ENCODE peak calls at places on chromosomes 12 and 14, in six cellular contexts. One of them, this sample, is unnamed.

GRCh38 chr14:23694085-23694975 is 58.2 kb downstream of the DHRS2 start:
- DNase-seq in activated naive CD8-positive, alpha-beta T cell treated with anti-CD3 and anti-CD28 coated beads, Interleukin-2, amount 50 U/mL, for 24 hours: no peak
- DNase-seq in stimulated activated effector memory CD8-positive, alpha-beta T cell treated with anti-CD3 and anti-CD28 coated beads, Interleukin-12 subunit alpha, Interleukin-12 subunit beta, amount 100 ng/mL, for 72 hours: peak; percentile 40
- DNase-seq in omental fat pad: no peak
- DNase-seq in dermis microvascular lymphatic vessel endothelial cell: no peak
- DNase-seq in naive B cell: no peak
- DNase-seq in this sample: no peak

GRCh38 chr12:131432532-131433260 is 278.2 kb upstream of the SFSWAP start:
- DNase-seq in activated naive CD8-positive, alpha-beta T cell treated with anti-CD3 and anti-CD28 coated beads, Interleukin-2, amount 50 U/mL, for 24 hours: no peak
- DNase-seq in stimulated activated effector memory CD8-positive, alpha-beta T cell treated with anti-CD3 and anti-CD28 coated beads, Interleukin-12 subunit alpha, Interleukin-12 subunit beta, amount 100 ng/mL, for 72 hours: no peak
- DNase-seq in omental fat pad: no peak
- DNase-seq in dermis microvascular lymphatic vessel endothelial cell: no peak
- DNase-seq in naive B cell: no peak
- DNase-seq in this sample: no peak

GRCh38 chr12:113480336-113480688 is 8.6 kb upstream of the LHX5 start:
- DNase-seq in activated naive CD8-positive, alpha-beta T cell treated with anti-CD3 and anti-CD28 coated beads, Interleukin-2, amount 50 U/mL, for 24 hours: no peak
- DNase-seq in stimulated activated effector memory CD8-positive, alpha-beta T cell treated with anti-CD3 and anti-CD28 coated beads, Interleukin-12 subunit alpha, Interleukin-12 subunit beta, amount 100 ng/mL, for 72 hours: no peak
- DNase-seq in omental fat pad: no peak
- DNase-seq in dermis microvascular lymphatic vessel endothelial cell: no peak
- DNase-seq in naive B cell: no peak
- DNase-seq in this sample: no peak

GRCh38 chr12:118356809-118357326 is 15.8 kb downstream of the TAOK3 start:
- DNase-seq in activated naive CD8-positive, alpha-beta T cell treated with anti-CD3 and anti-CD28 coated beads, Interleukin-2, amount 50 U/mL, for 24 hours: no peak
- DNase-seq in stimulated activated effector memory CD8-positive, alpha-beta T cell treated with anti-CD3 and anti-CD28 coated beads, Interleukin-12 subunit alpha, Interleukin-12 subunit beta, amount 100 ng/mL, for 72 hours: no peak
- DNase-seq in omental fat pad: no peak
- DNase-seq in dermis microvascular lymphatic vessel endothelial cell: no peak
- DNase-seq in naive B cell: no peak
- DNase-seq in this sample: no peak

GRCh38 chr12:123243851-123244250 is 10.6 kb downstream of the MTRFR start:
- DNase-seq in activated naive CD8-positive, alpha-beta T cell treated with anti-CD3 and anti-CD28 coated beads, Interleukin-2, amount 50 U/mL, for 24 hours: no peak
- DNase-seq in stimulated activated effector memory CD8-positive, alpha-beta T cell treated with anti-CD3 and anti-CD28 coated beads, Interleukin-12 subunit alpha, Interleukin-12 subunit beta, amount 100 ng/mL, for 72 hours: no peak
- DNase-seq in omental fat pad: no peak
- DNase-seq in dermis microvascular lymphatic vessel endothelial cell: no peak
- DNase-seq in naive B cell: no peak
- DNase-seq in this sample: no peak

GRCh38 chr14:84410344-84410743 is 1119.6 kb upstream of the FLRT2 start:
- DNase-seq in activated naive CD8-positive, alpha-beta T cell treated with anti-CD3 and anti-CD28 coated beads, Interleukin-2, amount 50 U/mL, for 24 hours: no peak
- DNase-seq in stimulated activated effector memory CD8-positive, alpha-beta T cell treated with anti-CD3 and anti-CD28 coated beads, Interleukin-12 subunit alpha, Interleukin-12 subunit beta, amount 100 ng/mL, for 72 hours: no peak
- DNase-seq in omental fat pad: no peak
- DNase-seq in dermis microvascular lymphatic vessel endothelial cell: no peak
- DNase-seq in naive B cell: no peak
- DNase-seq in this sample: no peak

GRCh38 chr12:113297214-113297587 is 37.7 kb downstream of the SLC8B1 start:
- DNase-seq in activated naive CD8-positive, alpha-beta T cell treated with anti-CD3 and anti-CD28 coated beads, Interleukin-2, amount 50 U/mL, for 24 hours: no peak
- DNase-seq in stimulated activated effector memory CD8-positive, alpha-beta T cell treated with anti-CD3 and anti-CD28 coated beads, Interleukin-12 subunit alpha, Interleukin-12 subunit beta, amount 100 ng/mL, for 72 hours: no peak
- DNase-seq in omental fat pad: no peak
- DNase-seq in dermis microvascular lymphatic vessel endothelial cell: no peak
- DNase-seq in naive B cell: no peak
- DNase-seq in this sample: no peak

GRCh38 chr14:31945074-31945613 is 132.0 kb upstream of the ARHGAP5 start:
- DNase-seq in activated naive CD8-positive, alpha-beta T cell treated with anti-CD3 and anti-CD28 coated beads, Interleukin-2, amount 50 U/mL, for 24 hours: no peak
- DNase-seq in stimulated activated effector memory CD8-positive, alpha-beta T cell treated with anti-CD3 and anti-CD28 coated beads, Interleukin-12 subunit alpha, Interleukin-12 subunit beta, amount 100 ng/mL, for 72 hours: no peak
- DNase-seq in omental fat pad: no peak
- DNase-seq in dermis microvascular lymphatic vessel endothelial cell: no peak
- DNase-seq in naive B cell: peak; percentile 31
- DNase-seq in this sample: peak; percentile 11

GRCh38 chr12:89316705-89317139 is 35.6 kb downstream of the DUSP6 start:
- DNase-seq in activated naive CD8-positive, alpha-beta T cell treated with anti-CD3 and anti-CD28 coated beads, Interleukin-2, amount 50 U/mL, for 24 hours: no peak
- DNase-seq in stimulated activated effector memory CD8-positive, alpha-beta T cell treated with anti-CD3 and anti-CD28 coated beads, Interleukin-12 subunit alpha, Interleukin-12 subunit beta, amount 100 ng/mL, for 72 hours: no peak
- DNase-seq in omental fat pad: no peak
- DNase-seq in dermis microvascular lymphatic vessel endothelial cell: no peak
- DNase-seq in naive B cell: no peak
- DNase-seq in this sample: no peak